ENCODE peak calls at places on chromosomes 12 and 14, in six cellular contexts. C is GM23248, I is left ventricle myocardium inferior, B is lung, R is mesendoderm, X is endodermal cell. O is an unnamed sample. For H3K27me3 and H3K36me3, the result is how much of the 10 kb centered on the place peaks cover.

GRCh38 chr12:45981075-45981837 is 9.1 kb downstream of the SCAF11 start:
- DNase-seq in C (peak), I (no peak), B (no peak), R (no peak), X (no peak), O (no peak)

GRCh38 chr12:104411826-104412626 is 44.7 kb upstream of the CHST11 start:
- DNase-seq in C (peak), I (no peak), B (no peak), R (peak), X (peak), O (no peak)

GRCh38 chr14:57362356-57362755 is 28.0 kb upstream of the NAA30 start:
- DNase-seq in C (no peak), I (no peak), B (no peak), R (peak), X (peak), O (no peak)

GRCh38 chr14:34324363-34324795 is 137.7 kb downstream of the SPTSSA start:
- DNase-seq in C (peak), I (no peak), B (no peak), R (peak), X (peak), O (peak)

GRCh38 chr12:71752887-71753286 is 1.8 kb upstream of the RAB21 start:
- DNase-seq in C (no peak), I (no peak), B (no peak), R (no peak), X (no peak), O (no peak)

GRCh38 chr12:27474344-27474743 is 27.8 kb downstream of the SMCO2 start:
- DNase-seq in C (peak), I (no peak), B (no peak), R (no peak), X (no peak), O (no peak)

GRCh38 chr12:124654666-124655316 is 87.4 kb upstream of the NCOR2 start:
- DNase-seq in C (peak), I (peak), B (peak), R (no peak), X (peak), O (peak)

GRCh38 chr14:38065101-38065762 is 142.5 kb upstream of the SSTR1 start:
- DNase-seq in C (no peak), I (no peak), B (no peak), R (peak), X (no peak), O (no peak)

GRCh38 chr14:22476882-22477281 is 112.1 kb downstream of the DAD1 start:
- DNase-seq in C (no peak), I (no peak), B (no peak), R (no peak), X (no peak), O (no peak)

GRCh38 chr14:53304726-53305381 is 151.7 kb upstream of the DDHD1 start:
- DNase-seq in C (no peak), I (peak), B (no peak), R (no peak), X (no peak), O (no peak)

GRCh38 chr12:122886851-122887816 is 8.8 kb downstream of the VPS37B start:
- DNase-seq in C (peak), I (no peak), B (no peak), R (no peak), X (peak), O (no peak)

GRCh38 chr12:65891219-65891618 is 66.9 kb downstream of the HMGA2 start:
- DNase-seq in C (peak), I (no peak), B (no peak), R (no peak), X (no peak), O (no peak)

GRCh38 chr12:97465012-97465345 is 2.4 kb downstream of the RMST start:
- DNase-seq in C (no peak), I (no peak), B (no peak), R (peak), X (peak), O (no peak)

GRCh38 chr12:89497467-89497866 is 27.1 kb downstream of the GALNT4 start:
- DNase-seq in C (no peak), I (no peak), B (peak), R (no peak), X (no peak), O (no peak)

GRCh38 chr14:84482256-84483071 is 1047.5 kb upstream of the FLRT2 start:
- DNase-seq in C (peak), I (no peak), B (no peak), R (no peak), X (no peak), O (no peak)

GRCh38 chr14:47674546-47675238 is 713 bp downstream of the MDGA2 start:
- DNase-seq in C (no peak), I (no peak), B (no peak), R (peak), X (peak), O (peak)

GRCh38 chr12:12219664-12220063 is 47.2 kb downstream of the LRP6 start:
- DNase-seq in C (no peak), I (no peak), B (no peak), R (no peak), X (no peak), O (no peak)

GRCh38 chr14:23067847-23068791 is 10.8 kb upstream of the CDH24 start:
- DNase-seq in C (peak), I (no peak), B (no peak), R (no peak), X (peak), O (peak)

GRCh38 chr12:93273834-93274705 is 103.7 kb upstream of the NUDT4 start:
- DNase-seq in C (no peak), I (no peak), B (no peak), R (peak), X (peak), O (no peak)

GRCh38 chr12:126212827-126213226 is 1147.6 kb downstream of the AACS start:
- DNase-seq in C (no peak), I (no peak), B (no peak), R (no peak), X (no peak), O (no peak)

GRCh38 chr12:85157023-85157626 is 121.0 kb downstream of the LRRIQ1 start:
- DNase-seq in C (no peak), I (no peak), B (no peak), R (peak), X (no peak), O (no peak)

GRCh38 chr12:12315838-12316237 is 34.2 kb downstream of the MANSC1 start:
- DNase-seq in C (no peak), I (no peak), B (no peak), R (peak), X (no peak), O (no peak)

GRCh38 chr14:70755655-70756054 is 53.7 kb downstream of the MAP3K9 start:
- DNase-seq in C (no peak), I (no peak), B (no peak), R (no peak), X (no peak), O (no peak)

GRCh38 chr14:103108749-103109207 is 14.3 kb downstream of the EXOC3L4 start:
- DNase-seq in C (peak), I (no peak), B (no peak), R (peak), X (peak), O (peak)

GRCh38 chr12:102957339-102958050 is at the start of gene ASCL1:
- DNase-seq in C (peak), I (no peak), B (no peak), R (peak), X (peak), O (peak)

GRCh38 chr14:105169776-105170655 is 1.4 kb upstream of the JAG2 start:
- DNase-seq in C (no peak), I (no peak), B (no peak), R (no peak), X (no peak), O (no peak)

GRCh38 chr12:111424793-111425251 is 19.1 kb downstream of the SH2B3 start:
- DNase-seq in C (no peak), I (no peak), B (no peak), R (peak), X (peak), O (peak)

GRCh38 chr14:88951370-88951769 is 126.9 kb downstream of the TTC8 start:
- DNase-seq in C (no peak), I (no peak), B (no peak), R (no peak), X (no peak), O (no peak)

GRCh38 chr12:56629459-56630179 is 507 bp downstream of the BAZ2A start:
- DNase-seq in C (peak), I (peak), B (no peak), R (peak), X (peak), O (no peak)

GRCh38 chr14:39265741-39266588 is 32.2 kb downstream of the MIA2 start:
- DNase-seq in C (peak), I (peak), B (no peak), R (no peak), X (no peak), O (no peak)

GRCh38 chr14:100587763-100588411 is 670 bp upstream of the BEGAIN start:
- DNase-seq in C (peak), I (peak), B (no peak), R (no peak), X (peak), O (no peak)

GRCh38 chr12:124125472-124125871 is 152.5 kb downstream of the ZNF664 start:
- DNase-seq in C (no peak), I (no peak), B (no peak), R (no peak), X (peak), O (peak)

GRCh38 chr14:68358500-68358899 is 434.4 kb downstream of the ZFP36L1 start:
- DNase-seq in C (no peak), I (no peak), B (no peak), R (no peak), X (no peak), O (no peak)

GRCh38 chr12:75481774-75482173 is 1.2 kb downstream of the GLIPR1 start:
- DNase-seq in C (peak), I (no peak), B (no peak), R (no peak), X (no peak), O (no peak)

GRCh38 chr14:21267886-21268611 is 1.2 kb downstream of the HNRNPC start:
- DNase-seq in C (peak), I (no peak), B (no peak), R (no peak), X (no peak), O (no peak)
- H3K4me3 ChIP-seq in C (peak), I (peak), B (peak), R (peak), X (peak), O (peak)

DNA sequence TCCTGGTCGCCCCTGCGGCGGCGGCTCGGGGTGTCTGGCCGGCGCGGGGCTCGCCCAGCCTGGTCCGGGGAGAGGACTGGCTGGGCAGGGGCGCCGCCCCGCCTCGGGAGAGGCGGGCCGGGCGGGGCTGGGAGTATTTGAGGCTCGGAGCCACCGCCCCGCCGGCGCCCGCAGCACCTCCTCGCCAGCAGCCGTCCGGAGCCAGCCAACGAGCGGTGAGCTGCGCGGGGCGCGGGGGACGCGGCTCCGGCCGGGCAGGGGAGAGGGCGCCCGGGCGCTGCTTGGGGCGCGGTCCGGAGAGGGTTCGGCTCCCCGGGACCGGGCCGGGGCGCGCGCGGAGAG is at the start of gene LGALS3:
- DNase-seq in C (peak), I (peak), B (peak), R (peak), X (peak), O (peak)
- H3K27me3 ChIP-seq in C (under half), I (under half), B (under half), R (under half), X (half or more), O (under half)

GRCh38 chr12:119826661-119827435 is 50.3 kb downstream of the CIT start:
- DNase-seq in C (no peak), I (no peak), B (no peak), R (no peak), X (no peak), O (no peak)
- H3K36me3 ChIP-seq in C (under half), I (under half), B (under half), R (under half), X (half or more), O (under half)

GRCh38 chr14:91405241-91405721 is 12.3 kb downstream of the CCDC88C start:
- DNase-seq in C (no peak), I (no peak), B (no peak), R (no peak), X (no peak), O (no peak)
- H3K4me3 ChIP-seq in C (no peak), I (peak), B (no peak), R (no peak), X (no peak), O (no peak)